ENCODE peak calls at places on chromosomes 5 and 9, in ten cellular contexts. One of them, this sample, is unnamed.

GRCh38 chr9:34518110-34518616 is 4.6 kb downstream of the ENHO start:
- DNase-seq in endothelial cell: no peak
- DNase-seq in WTC11: no peak
- DNase-seq in Kasumi-1: no peak
- DNase-seq in IMR-90: no peak
- DNase-seq in foreskin keratinocyte: no peak
- DNase-seq in T-helper 17 cell: no peak
- DNase-seq in putamen: no peak
- DNase-seq in left ventricle myocardium inferior: no peak
- DNase-seq in epithelial cell of esophagus: no peak
- DNase-seq in this sample: no peak

GRCh38 chr5:6867712-6868111 is 154.5 kb downstream of the TENT4A start:
- DNase-seq in endothelial cell: no peak
- DNase-seq in WTC11: no peak
- DNase-seq in Kasumi-1: no peak
- DNase-seq in IMR-90: no peak
- DNase-seq in foreskin keratinocyte: no peak
- DNase-seq in T-helper 17 cell: no peak
- DNase-seq in putamen: no peak
- DNase-seq in left ventricle myocardium inferior: no peak
- DNase-seq in epithelial cell of esophagus: no peak
- DNase-seq in this sample: no peak

GRCh38 chr5:179558912-179559279 is 8.5 kb downstream of the RUFY1 start:
- DNase-seq in endothelial cell: peak; percentile 68
- DNase-seq in WTC11: peak; percentile 75
- DNase-seq in Kasumi-1: no peak
- DNase-seq in IMR-90: peak; percentile 10
- DNase-seq in foreskin keratinocyte: no peak
- DNase-seq in T-helper 17 cell: no peak
- DNase-seq in putamen: peak; percentile 25
- DNase-seq in left ventricle myocardium inferior: no peak
- DNase-seq in epithelial cell of esophagus: peak; percentile 58
- DNase-seq in this sample: no peak

GRCh38 chr5:172901788-172902496 is 57.3 kb upstream of the RPL26L1 start:
- DNase-seq in endothelial cell: no peak
- DNase-seq in WTC11: no peak
- DNase-seq in Kasumi-1: no peak
- DNase-seq in IMR-90: peak; percentile 66
- DNase-seq in foreskin keratinocyte: no peak
- DNase-seq in T-helper 17 cell: no peak
- DNase-seq in putamen: no peak
- DNase-seq in left ventricle myocardium inferior: no peak
- DNase-seq in epithelial cell of esophagus: peak; percentile 52
- DNase-seq in this sample: no peak

GRCh38 chr5:171166766-171167165 is 142.3 kb upstream of the TLX3 start:
- DNase-seq in endothelial cell: no peak
- DNase-seq in WTC11: no peak
- DNase-seq in Kasumi-1: no peak
- DNase-seq in IMR-90: no peak
- DNase-seq in foreskin keratinocyte: no peak
- DNase-seq in T-helper 17 cell: no peak
- DNase-seq in putamen: no peak
- DNase-seq in left ventricle myocardium inferior: no peak
- DNase-seq in epithelial cell of esophagus: no peak
- DNase-seq in this sample: no peak

GRCh38 chr5:6676702-6677101 is 36.5 kb upstream of the TENT4A start:
- DNase-seq in endothelial cell: no peak
- DNase-seq in WTC11: no peak
- DNase-seq in Kasumi-1: no peak
- DNase-seq in IMR-90: peak; percentile 48
- DNase-seq in foreskin keratinocyte: peak; percentile 35
- DNase-seq in T-helper 17 cell: no peak
- DNase-seq in putamen: no peak
- DNase-seq in left ventricle myocardium inferior: no peak
- DNase-seq in epithelial cell of esophagus: peak; percentile 77
- DNase-seq in this sample: no peak

GRCh38 chr5:164302533-164303235 is 797.3 kb downstream of the MAT2B start:
- DNase-seq in endothelial cell: no peak
- DNase-seq in WTC11: no peak
- DNase-seq in Kasumi-1: no peak
- DNase-seq in IMR-90: peak; percentile 42
- DNase-seq in foreskin keratinocyte: peak; percentile 15
- DNase-seq in T-helper 17 cell: no peak
- DNase-seq in putamen: no peak
- DNase-seq in left ventricle myocardium inferior: no peak
- DNase-seq in epithelial cell of esophagus: peak; percentile 11
- DNase-seq in this sample: no peak

GRCh38 chr5:21181726-21182125 is 1193.7 kb upstream of the CDH18 start:
- DNase-seq in endothelial cell: no peak
- DNase-seq in WTC11: no peak
- DNase-seq in Kasumi-1: no peak
- DNase-seq in IMR-90: no peak
- DNase-seq in foreskin keratinocyte: no peak
- DNase-seq in T-helper 17 cell: no peak
- DNase-seq in putamen: no peak
- DNase-seq in left ventricle myocardium inferior: no peak
- DNase-seq in epithelial cell of esophagus: no peak
- DNase-seq in this sample: no peak

GRCh38 chr9:130206579-130206978 is 34.4 kb downstream of the NCS1 start:
- DNase-seq in endothelial cell: no peak
- DNase-seq in WTC11: no peak
- DNase-seq in Kasumi-1: no peak
- DNase-seq in IMR-90: no peak
- DNase-seq in foreskin keratinocyte: no peak
- DNase-seq in T-helper 17 cell: no peak
- DNase-seq in putamen: no peak
- DNase-seq in left ventricle myocardium inferior: no peak
- DNase-seq in epithelial cell of esophagus: no peak
- DNase-seq in this sample: no peak

GRCh38 chr9:79308012-79308411 is 263.8 kb upstream of the TLE4 start:
- DNase-seq in endothelial cell: no peak
- DNase-seq in WTC11: no peak
- DNase-seq in Kasumi-1: no peak
- DNase-seq in IMR-90: no peak
- DNase-seq in foreskin keratinocyte: no peak
- DNase-seq in T-helper 17 cell: no peak
- DNase-seq in putamen: no peak
- DNase-seq in left ventricle myocardium inferior: no peak
- DNase-seq in epithelial cell of esophagus: no peak
- DNase-seq in this sample: no peak

GRCh38 chr5:33340195-33340594 is 100.6 kb upstream of the TARS1 start:
- DNase-seq in endothelial cell: peak; percentile 3
- DNase-seq in WTC11: peak; percentile 20
- DNase-seq in Kasumi-1: peak; percentile 52
- DNase-seq in IMR-90: no peak
- DNase-seq in foreskin keratinocyte: no peak
- DNase-seq in T-helper 17 cell: no peak
- DNase-seq in putamen: no peak
- DNase-seq in left ventricle myocardium inferior: no peak
- DNase-seq in epithelial cell of esophagus: no peak
- DNase-seq in this sample: peak; percentile 4